ENCODE peak calls at places on chromosomes 12 and 14, in four cellular contexts. One of them, this sample, is unnamed.
A peak's percentile ranks its signal among the peaks of the same experiment; 100 is the strongest.

GRCh38 chr12:64670039-64670438 is 59.7 kb downstream of the RASSF3 start:
- DNase-seq in A673: no peak
- DNase-seq in SHP77: no peak
- DNase-seq in RWPE1: no peak
- DNase-seq in this sample: no peak

GRCh38 chr12:52320784-52321400 is at the start of gene KRT83:
- DNase-seq in A673: no peak
- DNase-seq in SHP77: no peak
- DNase-seq in RWPE1: no peak
- DNase-seq in this sample: no peak

GRCh38 chr12:66964629-66965028 is 285.8 kb upstream of the GRIP1 start:
- DNase-seq in A673: no peak
- DNase-seq in SHP77: no peak
- DNase-seq in RWPE1: no peak
- DNase-seq in this sample: no peak

GRCh38 chr12:104578453-104578852 is 121.7 kb downstream of the CHST11 start:
- DNase-seq in A673: no peak
- DNase-seq in SHP77: no peak
- DNase-seq in RWPE1: no peak
- DNase-seq in this sample: no peak

GRCh38 chr14:54814076-54814475 is 88.5 kb downstream of the GCH1 start:
- DNase-seq in A673: peak; percentile 52
- DNase-seq in SHP77: peak; percentile 42
- DNase-seq in RWPE1: no peak
- DNase-seq in this sample: no peak

GRCh38 chr12:45183263-45183662 is 32.6 kb upstream of the ANO6 start:
- DNase-seq in A673: peak; percentile 37
- DNase-seq in SHP77: no peak
- DNase-seq in RWPE1: peak; percentile 8
- DNase-seq in this sample: no peak

GRCh38 chr12:129119537-129119936 is 266.3 kb downstream of the GLT1D1 start:
- DNase-seq in A673: no peak
- DNase-seq in SHP77: no peak
- DNase-seq in RWPE1: no peak
- DNase-seq in this sample: no peak

GRCh38 chr12:113333877-113334785 is 778 bp downstream of the SLC8B1 start:
- DNase-seq in A673: no peak
- DNase-seq in SHP77: no peak
- DNase-seq in RWPE1: no peak
- DNase-seq in this sample: no peak

GRCh38 chr14:31261859-31262739 is 54.5 kb upstream of the HECTD1 start:
- DNase-seq in A673: peak; percentile 62
- DNase-seq in SHP77: peak; percentile 53
- DNase-seq in RWPE1: no peak
- DNase-seq in this sample: no peak

GRCh38 chr12:34287986-34288962 is 266.0 kb downstream of the ALG10 start:
- DNase-seq in A673: no peak
- DNase-seq in SHP77: no peak
- DNase-seq in RWPE1: no peak
- DNase-seq in this sample: no peak

GRCh38 chr14:22375321-22375930 is 213.6 kb downstream of the DAD1 start:
- DNase-seq in A673: peak; percentile 78
- DNase-seq in SHP77: peak; percentile 62
- DNase-seq in RWPE1: peak; percentile 48
- DNase-seq in this sample: no peak

GRCh38 chr12:65653321-65653720 is 171.0 kb upstream of the HMGA2 start:
- DNase-seq in A673: no peak
- DNase-seq in SHP77: no peak
- DNase-seq in RWPE1: no peak
- DNase-seq in this sample: no peak

GRCh38 chr12:111635524-111635923 is 36.4 kb upstream of the ATXN2 start:
- DNase-seq in A673: peak; percentile 3
- DNase-seq in SHP77: no peak
- DNase-seq in RWPE1: no peak
- DNase-seq in this sample: no peak

GRCh38 chr12:47080725-47081502 is 1.2 kb upstream of the AMIGO2 start:
- DNase-seq in A673: peak; percentile 90
- DNase-seq in SHP77: peak; percentile 60
- DNase-seq in RWPE1: peak; percentile 62
- DNase-seq in this sample: peak; percentile 29

GRCh38 chr14:80426686-80427085 is 215.4 kb upstream of the DIO2 start:
- DNase-seq in A673: no peak
- DNase-seq in SHP77: no peak
- DNase-seq in RWPE1: no peak
- DNase-seq in this sample: no peak

GRCh38 chr14:93008381-93008780 is 85.4 kb downstream of the CHGA start:
- DNase-seq in A673: no peak
- DNase-seq in SHP77: no peak
- DNase-seq in RWPE1: no peak
- DNase-seq in this sample: no peak

GRCh38 chr14:91008759-91009409 is 51.6 kb downstream of the RPS6KA5 start:
- DNase-seq in A673: no peak
- DNase-seq in SHP77: no peak
- DNase-seq in RWPE1: no peak
- DNase-seq in this sample: no peak

GRCh38 chr12:95998611-95999300 is 2.6 kb upstream of the HAL start:
- DNase-seq in A673: peak; percentile 74
- DNase-seq in SHP77: peak; percentile 37
- DNase-seq in RWPE1: peak; percentile 49
- DNase-seq in this sample: peak; percentile 32

GRCh38 chr14:101478096-101478495 is 83.2 kb upstream of the DIO3 start:
- DNase-seq in A673: no peak
- DNase-seq in SHP77: no peak
- DNase-seq in RWPE1: no peak
- DNase-seq in this sample: no peak

GRCh38 chr12:88445715-88446393 is 134.4 kb downstream of the KITLG start:
- DNase-seq in A673: no peak
- DNase-seq in SHP77: no peak
- DNase-seq in RWPE1: no peak
- DNase-seq in this sample: no peak

GRCh38 chr12:113929312-113929989 is 36.7 kb downstream of the RBM19 start:
- DNase-seq in A673: no peak
- DNase-seq in SHP77: no peak
- DNase-seq in RWPE1: no peak
- DNase-seq in this sample: no peak

GRCh38 chr14:77253333-77254190 is 17.4 kb downstream of the NGB start:
- DNase-seq in A673: no peak
- DNase-seq in SHP77: no peak
- DNase-seq in RWPE1: no peak
- DNase-seq in this sample: no peak

GRCh38 chr14:45201908-45202307 is 51.1 kb downstream of the MIS18BP1 start:
- DNase-seq in A673: peak; percentile 32
- DNase-seq in SHP77: peak; percentile 38
- DNase-seq in RWPE1: no peak
- DNase-seq in this sample: no peak

GRCh38 chr12:122834921-122835692 is at the start of gene HIP1R:
- DNase-seq in A673: peak; percentile 51
- DNase-seq in SHP77: no peak
- DNase-seq in RWPE1: no peak
- DNase-seq in this sample: peak; percentile 56

GRCh38 chr12:116808113-116808786 is 70.1 kb downstream of the RNFT2 start:
- DNase-seq in A673: no peak
- DNase-seq in SHP77: no peak
- DNase-seq in RWPE1: no peak
- DNase-seq in this sample: no peak

GRCh38 chr12:21301-22189 is 45.0 kb upstream of the IQSEC3 start:
- DNase-seq in A673: no peak
- DNase-seq in SHP77: no peak
- DNase-seq in RWPE1: no peak
- DNase-seq in this sample: no peak

GRCh38 chr14:74867673-74868072 is 8.3 kb downstream of the PROX2 start:
- DNase-seq in A673: no peak
- DNase-seq in SHP77: no peak
- DNase-seq in RWPE1: no peak
- DNase-seq in this sample: no peak

GRCh38 chr12:60921541-60921940 is 1325.7 kb downstream of the SLC16A7 start:
- DNase-seq in A673: no peak
- DNase-seq in SHP77: no peak
- DNase-seq in RWPE1: no peak
- DNase-seq in this sample: no peak

GRCh38 chr12:47834199-47835016 is 14.7 kb upstream of the HDAC7 start:
- DNase-seq in A673: no peak
- DNase-seq in SHP77: no peak
- DNase-seq in RWPE1: no peak
- DNase-seq in this sample: no peak

GRCh38 chr12:113162102-113163029 is 12.8 kb downstream of the CFAP73 start:
- DNase-seq in A673: no peak
- DNase-seq in SHP77: no peak
- DNase-seq in RWPE1: peak; percentile 32
- DNase-seq in this sample: no peak

GRCh38 chr14:102923920-102924486 is 1.5 kb downstream of the AMN start:
- DNase-seq in A673: no peak
- DNase-seq in SHP77: no peak
- DNase-seq in RWPE1: no peak
- DNase-seq in this sample: no peak

GRCh38 chr14:32313977-32314376 is 15.1 kb upstream of the AKAP6 start:
- DNase-seq in A673: no peak
- DNase-seq in SHP77: no peak
- DNase-seq in RWPE1: no peak
- DNase-seq in this sample: no peak

GRCh38 chr12:75881910-75882309 is 149.7 kb downstream of the PHLDA1 start:
- DNase-seq in A673: no peak
- DNase-seq in SHP77: no peak
- DNase-seq in RWPE1: no peak
- DNase-seq in this sample: no peak

GRCh38 chr12:8907513-8907912 is 6.8 kb upstream of the PHC1 start:
- DNase-seq in A673: peak; percentile 9
- DNase-seq in SHP77: no peak
- DNase-seq in RWPE1: no peak
- DNase-seq in this sample: no peak

GRCh38 chr12:104319918-104320626 is 16.5 kb downstream of the EID3 start:
- DNase-seq in A673: no peak
- DNase-seq in SHP77: no peak
- DNase-seq in RWPE1: no peak
- DNase-seq in this sample: no peak

GRCh38 chr12:40031965-40032364 is 73.9 kb downstream of the SLC2A13 start:
- DNase-seq in A673: no peak
- DNase-seq in SHP77: no peak
- DNase-seq in RWPE1: no peak
- DNase-seq in this sample: no peak

GRCh38 chr12:63151898-63152700 is 1.1 kb upstream of the AVPR1A start:
- DNase-seq in A673: peak; percentile 83
- DNase-seq in SHP77: peak; percentile 62
- DNase-seq in RWPE1: peak; percentile 45
- DNase-seq in this sample: peak; percentile 65

GRCh38 chr12:120167529-120168095 is 26.9 kb downstream of the GCN1 start:
- DNase-seq in A673: peak; percentile 88
- DNase-seq in SHP77: no peak
- DNase-seq in RWPE1: no peak
- DNase-seq in this sample: no peak

This sample was measured in NCI-H510A.